ENCODE peak calls at places on chromosomes 6 and 20, in four cellular contexts. U, F, Y and V are unnamed samples.

GRCh38 chr20:24004470-24004869 is 15.9 kb upstream of the GGTLC1 start:
- DNase-seq in F (no peak), U (no peak), Y (no peak), V (no peak)

GRCh38 chr20:56995635-56996075 is 270.8 kb downstream of the BMP7 start:
- DNase-seq in U (peak), Y (no peak), F (no peak), V (no peak)

GRCh38 chr6:40387127-40387870 is 199.9 kb downstream of the LRFN2 start:
- DNase-seq in Y (no peak), F (no peak), U (no peak), V (no peak)

GRCh38 chr6:19268718-19269117 is 568.5 kb upstream of the ID4 start:
- DNase-seq in Y (no peak), F (no peak), U (no peak), V (no peak)

GRCh38 chr6:169165031-169165430 is 88.6 kb downstream of the THBS2 start:
- DNase-seq in U (peak), F (peak), Y (no peak), V (no peak)

GRCh38 chr6:89956182-89956581 is 61.9 kb downstream of the GJA10 start:
- DNase-seq in F (no peak), U (no peak), Y (no peak), V (no peak)

GRCh38 chr20:51410586-51411325 is 131.8 kb downstream of the NFATC2 start:
- DNase-seq in F (no peak), U (no peak), Y (no peak), V (no peak)

GRCh38 chr6:27592481-27593199 is 119.7 kb upstream of the ZNF184 start:
- DNase-seq in U (peak), Y (peak), F (peak), V (peak)

GRCh38 chr6:24584390-24584735 is 61.6 kb downstream of the KIAA0319 start:
- DNase-seq in U (no peak), F (no peak), Y (no peak), V (no peak)

GRCh38 chr6:107390685-107391084 is 68.7 kb downstream of the PDSS2 start:
- DNase-seq in F (no peak), U (no peak), Y (no peak), V (no peak)

GRCh38 chr6:53377793-53378192 is 29.0 kb upstream of the ELOVL5 start:
- DNase-seq in U (no peak), Y (no peak), F (no peak), V (no peak)

GRCh38 chr6:160215232-160215631 is 43.4 kb downstream of the SLC22A2 start:
- DNase-seq in U (no peak), Y (no peak), F (no peak), V (no peak)

GRCh38 chr6:111764238-111765182 is 108.7 kb downstream of the FYN start:
- DNase-seq in U (no peak), Y (peak), F (no peak), V (peak)

GRCh38 chr6:159038914-159039884 is 5.6 kb downstream of the TAGAP start:
- DNase-seq in F (peak), Y (peak), U (peak), V (peak)

DNA sequence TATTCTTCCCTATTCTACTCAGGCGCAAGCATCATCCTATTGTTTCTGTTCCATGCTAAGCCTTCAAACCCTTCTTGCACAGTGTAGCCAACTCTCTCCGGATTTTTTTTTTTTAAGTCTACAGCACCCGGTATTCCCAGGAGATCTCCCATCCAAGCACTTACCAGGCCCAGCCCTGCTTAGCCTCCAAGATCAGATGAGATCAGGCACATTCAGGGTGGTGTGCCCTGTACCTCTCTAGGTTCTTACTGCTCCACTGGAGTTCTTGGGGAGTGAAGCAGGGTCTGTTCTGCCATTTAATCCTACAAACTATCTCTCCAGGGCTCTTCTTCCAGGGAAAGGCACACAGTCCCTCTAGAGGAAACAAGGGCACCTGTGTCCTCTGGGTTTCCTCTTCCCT is 14.9 kb upstream of the NUP153 start:
- DNase-seq in Y (no peak), F (no peak), U (no peak), V (no peak)
- TF ChIP-seq CTCF in Y (no peak), F (no peak), U (no peak), V (no peak)

DNA sequence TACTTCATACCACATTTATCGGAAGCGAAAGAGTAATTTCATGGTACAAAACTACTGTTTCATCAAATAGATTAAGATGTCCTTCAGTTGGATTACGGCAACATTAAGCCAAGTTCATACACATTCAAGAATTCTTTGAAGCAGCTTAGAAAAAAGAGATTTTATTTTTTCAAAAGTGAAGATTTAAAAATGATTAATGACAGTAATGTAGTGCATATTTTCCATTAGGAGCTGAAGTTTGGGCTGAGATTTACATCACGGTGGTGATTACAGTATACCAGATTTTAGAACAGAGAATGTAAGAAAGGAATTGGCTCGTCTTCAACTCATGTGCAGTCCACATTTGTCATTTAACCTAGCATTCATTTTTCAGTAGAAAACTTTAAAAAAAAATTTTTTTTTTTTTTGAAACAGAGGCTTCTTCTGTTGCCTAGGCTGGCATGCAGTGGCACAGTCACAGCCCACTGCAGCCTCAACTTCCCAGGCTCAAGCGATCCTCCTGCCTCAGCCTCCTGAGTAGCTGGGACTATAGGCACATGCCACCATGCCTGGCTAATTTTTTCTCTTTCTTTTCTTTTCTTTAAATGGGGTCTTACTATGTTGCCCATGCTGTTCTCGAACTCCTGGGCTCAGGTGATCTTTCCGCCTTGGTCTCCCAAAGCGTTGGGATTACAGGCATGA is 1.9 kb downstream of the SYNJ2 start:
- DNase-seq in F (peak), Y (no peak), U (peak), V (peak)
- H3K4me3 ChIP-seq in F (peak), Y (peak), U (peak), V (peak)

GRCh38 chr6:74282143-74282689 is 586.2 kb downstream of the CD109 start:
- DNase-seq in U (no peak), F (no peak), Y (no peak), V (no peak)

GRCh38 chr6:74277749-74278148 is 581.7 kb downstream of the CD109 start:
- DNase-seq in Y (no peak), U (peak), F (peak), V (peak)

GRCh38 chr6:74284266-74284665 is 588.3 kb downstream of the CD109 start:
- DNase-seq in Y (no peak), F (peak), U (peak), V (no peak)

DNA sequence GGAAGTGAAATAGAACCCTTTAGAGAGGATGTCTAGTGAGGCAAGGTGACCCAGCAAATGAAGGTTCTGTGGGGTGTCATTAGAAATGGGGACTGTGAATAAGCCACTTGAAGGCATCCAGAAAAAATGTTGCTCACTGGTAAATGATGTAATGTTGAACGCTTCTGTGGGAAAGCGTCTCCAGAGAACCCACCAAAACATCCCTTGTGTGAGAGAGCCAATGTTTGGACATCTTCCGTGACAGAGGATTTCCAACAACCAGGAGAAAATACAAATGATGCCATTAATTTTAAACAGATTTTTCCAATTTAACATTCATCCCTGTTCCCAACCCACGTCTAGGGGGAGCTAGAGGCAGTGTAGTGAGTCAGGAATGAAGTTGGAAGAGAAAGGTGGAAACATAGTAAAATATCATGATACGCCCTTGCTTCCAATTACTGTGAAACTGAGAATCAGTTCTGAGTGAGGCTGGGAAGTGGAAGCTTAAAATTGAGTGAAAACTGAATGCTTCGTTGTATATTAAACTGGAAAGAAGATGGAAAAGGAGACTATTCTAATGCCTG is 584.2 kb downstream of the CD109 start:
- DNase-seq in Y (no peak), F (no peak), U (peak), V (no peak)
- TF ChIP-seq CTCF in Y (no peak), F (peak), U (peak), V (peak)

DNA sequence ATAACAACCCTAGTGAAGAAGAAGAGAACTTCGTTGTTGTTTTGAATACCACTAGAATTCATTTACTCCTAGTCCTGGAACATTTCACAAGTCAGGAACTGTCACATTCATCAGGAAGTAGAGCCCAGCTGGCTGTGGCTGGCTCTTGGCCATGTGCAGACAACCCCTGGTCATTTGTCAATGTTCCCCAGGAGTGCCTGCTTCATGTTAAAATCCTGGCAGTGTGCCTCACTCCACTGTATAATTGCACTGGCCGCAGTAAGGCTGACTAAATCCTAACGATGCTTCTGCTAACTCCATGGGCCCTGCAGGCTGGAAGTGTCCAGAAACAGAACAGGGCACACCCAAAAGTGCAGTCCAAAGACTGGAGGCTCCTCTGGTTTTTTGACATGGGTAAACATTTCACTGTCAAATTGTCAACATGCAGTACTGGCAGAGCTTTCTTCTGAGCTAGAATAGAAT is 41.5 kb upstream of the ADGRF1 start:
- DNase-seq in U (peak), Y (no peak), F (peak), V (peak)
- H3K4me3 ChIP-seq in U (peak), Y (no peak), F (no peak), V (no peak)

DNA sequence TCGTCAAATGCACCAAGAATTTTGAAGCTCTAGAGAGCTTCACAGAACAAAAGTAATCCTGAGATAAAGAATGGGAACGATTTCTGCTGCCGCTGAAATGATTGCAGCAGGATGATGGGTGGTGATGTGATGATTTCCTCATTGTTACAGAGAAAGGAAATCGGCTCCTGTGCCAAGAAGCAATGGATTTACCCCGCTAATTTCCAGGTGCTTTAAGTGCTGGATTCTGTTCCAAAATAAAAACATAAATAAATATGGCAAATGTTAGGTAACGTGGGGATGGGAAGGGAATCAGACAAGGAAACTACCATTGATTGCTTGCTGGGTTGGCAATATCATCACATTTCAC is 1067.9 kb upstream of the MAP3K7 start:
- DNase-seq in U (no peak), F (no peak), Y (no peak), V (no peak)
- TF ChIP-seq CTCF in U (no peak), F (no peak), Y (no peak), V (no peak)

GRCh38 chr6:150143521-150144293 is 863 bp downstream of the PPP1R14C start:
- DNase-seq in Y (no peak), F (no peak), U (peak), V (no peak)
- H3K4me3 ChIP-seq in Y (no peak), F (no peak), U (no peak), V (no peak)

GRCh38 chr6:20310185-20310584 is 91.5 kb upstream of the E2F3 start:
- DNase-seq in Y (no peak), U (no peak), F (no peak), V (no peak)

GRCh38 chr6:20301256-20301655 is 89.0 kb upstream of the MBOAT1 start:
- DNase-seq in Y (no peak), F (no peak), U (no peak), V (no peak)

GRCh38 chr6:20302168-20302567 is 89.9 kb upstream of the MBOAT1 start:
- DNase-seq in Y (no peak), U (no peak), F (no peak), V (no peak)

GRCh38 chr6:20302702-20303251 is 90.5 kb upstream of the MBOAT1 start:
- DNase-seq in U (peak), Y (no peak), F (peak), V (peak)

DNA sequence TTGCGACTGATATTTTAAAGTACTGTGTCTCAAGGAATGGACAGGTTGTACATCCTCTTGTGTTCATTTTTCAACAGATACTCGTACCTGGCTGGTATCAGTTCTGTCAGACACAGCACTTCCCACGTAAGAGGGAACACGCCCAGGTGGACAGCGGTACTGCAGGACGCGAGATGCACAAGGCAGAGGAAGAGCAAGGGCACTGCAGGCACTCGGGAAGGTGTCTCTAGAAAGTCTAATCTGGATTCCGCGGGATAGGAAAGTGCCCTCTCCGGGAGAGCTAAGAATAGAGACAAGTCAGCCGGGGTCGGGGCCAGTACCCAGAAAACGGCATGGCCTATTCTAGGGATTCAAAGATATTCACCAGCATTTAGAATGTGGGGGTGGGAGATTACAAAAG is 94.2 kb upstream of the MBOAT1 start:
- DNase-seq in U (no peak), F (no peak), Y (no peak), V (no peak)
- TF ChIP-seq CTCF in U (no peak), F (no peak), Y (no peak), V (no peak)